ENCODE peak calls at places on chromosomes 13 and 19, in eight cellular contexts. Y, S, W, O, B, D, R and M are unnamed samples.
A peak's percentile ranks its signal among the peaks of the same experiment; 100 is the strongest.

GRCh38 chr19:35545001-35545854 is at the start of gene TMEM147:
- DNase-seq in B (peak; percentile 42), W (peak; percentile 97), D (peak; percentile 87), Y (peak; percentile 33), R (peak; percentile 84), S (peak; percentile 98), O (peak; percentile 98), M (peak; percentile 98)

GRCh38 chr13:111510502-111511218 is 190.2 kb downstream of the TEX29 start:
- DNase-seq in B (no peak), R (no peak), D (no peak), S (no peak), Y (no peak), W (no peak), O (no peak), M (no peak)

GRCh38 chr19:5131866-5132561 is 163.1 kb downstream of the KDM4B start:
- DNase-seq in B (no peak), D (no peak), S (peak; percentile 71), R (peak; percentile 11), O (peak; percentile 77), W (no peak), Y (no peak), M (no peak)

GRCh38 chr13:90552702-90553101 is 794.8 kb upstream of the MIR17HG start:
- DNase-seq in D (no peak), O (no peak), S (no peak), Y (no peak), B (no peak), R (peak; percentile 10), W (no peak), M (no peak)

GRCh38 chr19:49591731-49592485 is 926 bp downstream of the PRR12 start:
- DNase-seq in B (no peak), W (peak; percentile 49), Y (no peak), D (peak; percentile 38), R (peak; percentile 47), S (peak; percentile 55), O (peak; percentile 68), M (peak; percentile 48)

GRCh38 chr13:24202215-24202614 is 41.7 kb downstream of the SPATA13 start:
- DNase-seq in R (no peak), Y (no peak), O (no peak), D (no peak), W (no peak), B (no peak), S (no peak), M (no peak)

GRCh38 chr19:46741447-46741846 is 4.4 kb upstream of the FKRP start:
- DNase-seq in Y (no peak), S (no peak), W (no peak), D (no peak), R (no peak), O (no peak), B (no peak), M (no peak)

GRCh38 chr19:19821366-19822147 is at the start of gene ZNF506:
- DNase-seq in W (peak; percentile 99), O (peak; percentile 86), Y (no peak), D (peak; percentile 98), B (peak; percentile 92), R (peak; percentile 84), S (peak; percentile 98), M (peak; percentile 75)

GRCh38 chr13:46778095-46778494 is 18.9 kb downstream of the ESD start:
- DNase-seq in S (no peak), O (no peak), D (no peak), W (no peak), R (peak; percentile 41), Y (no peak), B (no peak), M (no peak)

GRCh38 chr19:33376423-33376822 is 2.9 kb downstream of the CEBPG start:
- DNase-seq in B (peak; percentile 77), S (peak; percentile 70), Y (peak; percentile 64), R (peak; percentile 73), O (no peak), W (no peak), D (peak; percentile 81), M (no peak)

GRCh38 chr13:110006304-110006703 is 219.9 kb upstream of the IRS2 start:
- DNase-seq in S (no peak), W (no peak), B (peak; percentile 35), R (peak; percentile 93), D (no peak), Y (no peak), O (no peak), M (no peak)

GRCh38 chr19:19579533-19580361 is 38.7 kb downstream of the PBX4 start:
- DNase-seq in S (no peak), D (no peak), Y (no peak), R (no peak), W (no peak), O (no peak), B (no peak), M (no peak)

GRCh38 chr19:8902520-8902919 is 70.3 kb downstream of the MBD3L1 start:
- DNase-seq in Y (no peak), W (no peak), R (no peak), B (no peak), S (no peak), O (no peak), D (no peak), M (no peak)

GRCh38 chr19:4534836-4535658 is at the start of gene PLIN5:
- DNase-seq in B (no peak), O (no peak), R (no peak), W (peak; percentile 87), Y (no peak), D (peak; percentile 47), S (peak; percentile 85), M (peak; percentile 76)

GRCh38 chr13:49124693-49125304 is 95.3 kb upstream of the MLNR start:
- DNase-seq in O (no peak), D (no peak), Y (no peak), R (no peak), S (no peak), B (no peak), W (no peak), M (no peak)

GRCh38 chr13:46146898-46147297 is 35.1 kb downstream of the LCP1 start:
- DNase-seq in O (no peak), S (peak; percentile 52), B (no peak), Y (no peak), D (peak; percentile 39), R (peak; percentile 29), W (peak; percentile 48), M (no peak)

GRCh38 chr19:42033413-42033812 is 36.6 kb downstream of the GRIK5 start:
- DNase-seq in Y (no peak), D (no peak), O (no peak), W (no peak), B (no peak), S (no peak), R (no peak), M (no peak)

DNA sequence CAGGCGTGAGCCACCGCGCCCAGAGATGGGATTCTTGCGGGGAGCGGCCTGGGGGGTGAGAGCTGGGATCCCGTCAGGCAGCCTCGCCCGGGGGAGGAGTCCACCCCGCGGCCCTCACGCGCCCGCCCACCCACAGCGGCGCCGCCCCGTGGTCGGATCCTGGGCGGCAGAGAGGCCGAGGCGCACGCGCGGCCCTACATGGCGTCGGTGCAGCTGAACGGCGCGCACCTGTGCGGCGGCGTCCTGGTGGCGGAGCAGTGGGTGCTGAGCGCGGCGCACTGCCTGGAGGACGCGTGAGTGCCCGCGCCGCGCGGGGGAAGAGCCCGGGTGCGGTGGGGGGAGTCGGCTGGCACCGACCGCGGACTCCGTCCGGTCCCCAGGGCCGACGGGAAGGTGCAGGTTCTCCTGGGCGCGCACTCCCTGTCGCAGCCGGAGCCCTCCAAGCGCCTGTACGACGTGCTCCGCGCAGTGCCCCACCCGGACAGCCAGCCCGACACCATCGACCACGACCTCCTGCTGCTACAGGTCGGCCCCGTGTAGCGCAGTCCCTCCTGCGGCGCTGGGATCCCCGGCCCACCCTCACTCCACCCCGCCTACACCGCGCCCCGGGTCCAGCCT is 1.1 kb downstream of the CFD start:
- DNase-seq in O (peak; percentile 90), W (peak; percentile 71), Y (no peak), B (no peak), R (peak; percentile 61), D (peak; percentile 80), S (peak; percentile 93), M (peak; percentile 85)
- TF ChIP-seq CTCF in O (peak; percentile 6), W (peak; percentile 18), Y (peak; percentile 49), B (peak; percentile 10), R (no peak), D (no peak), S (peak; percentile 22), M (peak; percentile 35)

DNA sequence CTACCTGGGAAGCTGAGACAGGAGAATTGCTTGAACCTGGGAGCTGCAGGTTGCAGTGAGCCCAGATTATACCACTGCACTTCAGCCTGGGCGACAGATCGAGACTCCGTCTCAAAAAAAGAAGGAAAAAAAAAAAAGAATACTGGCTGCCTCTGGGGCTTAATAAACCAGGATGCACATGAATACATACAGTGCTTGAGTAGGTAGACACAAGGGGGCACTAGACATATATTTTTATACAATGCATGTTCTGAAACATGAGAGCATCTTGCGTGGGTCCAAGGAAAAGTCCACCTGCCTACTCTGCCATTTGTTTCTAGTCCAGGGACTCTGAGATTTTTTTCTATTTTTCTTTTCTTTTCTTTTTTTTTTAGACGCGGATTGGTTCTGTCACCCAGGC is 31.2 kb downstream of the KEAP1 start:
- DNase-seq in D (peak; percentile 56), O (no peak), W (peak; percentile 29), S (peak; percentile 58), R (peak; percentile 28), Y (no peak), B (no peak), M (no peak)
- TF ChIP-seq CTCF in D (peak; percentile 48), O (peak; percentile 50), W (peak; percentile 48), S (peak; percentile 45), R (peak; percentile 44), Y (no peak), B (peak; percentile 42), M (peak; percentile 44)

DNA sequence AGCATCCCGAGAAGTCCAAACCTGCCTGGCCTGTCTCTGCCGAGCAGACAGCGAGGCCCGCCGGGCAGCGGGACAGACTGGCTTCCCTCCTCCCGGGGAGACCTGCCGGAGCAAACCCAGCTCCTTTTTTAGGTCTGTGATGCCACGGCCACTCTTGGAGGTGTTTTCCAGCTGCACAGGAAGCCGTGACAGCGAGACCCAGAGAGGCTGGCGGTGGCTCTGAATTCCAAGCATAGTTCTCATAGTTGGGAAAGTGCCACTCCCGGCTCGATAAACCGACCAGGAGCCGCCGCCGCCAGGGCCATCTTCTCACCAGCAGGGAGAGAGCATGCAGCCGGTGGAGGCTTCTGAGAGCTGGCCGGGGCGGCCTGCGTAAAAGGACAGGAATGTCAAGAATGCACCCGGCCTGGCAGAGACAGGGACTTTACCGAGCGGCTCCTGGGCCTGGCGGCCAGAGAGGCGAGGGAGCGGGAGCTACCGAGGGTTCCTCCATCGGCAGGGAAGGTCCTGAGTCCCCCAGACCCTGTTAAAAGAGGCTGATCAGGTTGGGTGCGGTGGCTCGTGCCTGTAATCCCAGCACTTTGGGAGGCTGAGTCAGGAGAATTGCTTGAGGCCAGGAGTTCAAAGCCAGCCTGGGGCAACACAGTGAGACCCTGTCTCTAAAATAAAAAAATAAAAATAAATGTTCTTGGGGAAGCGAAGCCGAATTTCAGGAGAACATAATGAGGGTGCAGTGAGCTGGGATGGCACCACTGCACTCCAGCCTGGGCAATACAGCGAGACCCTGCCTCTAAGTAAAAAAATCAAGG is 64.9 kb downstream of the GADD45B start:
- DNase-seq in B (peak; percentile 97), W (peak; percentile 97), O (no peak), R (peak; percentile 94), Y (no peak), S (peak; percentile 96), D (peak; percentile 92), M (no peak)
- TF ChIP-seq CTCF in B (peak; percentile 30), W (peak; percentile 32), O (no peak), R (peak; percentile 6), Y (no peak), S (no peak), D (peak; percentile 31), M (no peak)

DNA sequence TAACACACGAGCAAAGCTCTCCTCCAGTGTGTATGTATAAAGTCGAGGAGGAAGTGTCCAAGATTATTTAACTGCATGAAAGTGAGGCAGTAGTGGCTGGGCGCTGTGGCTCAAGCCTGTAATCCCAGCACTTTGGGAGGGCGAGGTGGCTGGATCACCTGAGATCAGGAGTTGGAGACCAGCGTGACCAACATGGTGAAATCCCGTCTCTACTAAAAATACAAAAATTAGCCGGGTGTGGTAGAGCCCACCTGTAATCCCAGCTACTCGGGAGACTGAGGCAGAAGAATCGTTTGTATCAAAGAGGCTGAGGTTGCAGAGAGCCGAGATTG is 1.2 kb upstream of the ZNF20 start:
- DNase-seq in B (no peak), R (no peak), Y (no peak), W (no peak), S (no peak), O (no peak), D (no peak), M (no peak)
- TF ChIP-seq CTCF in B (no peak), R (no peak), Y (peak; percentile 50), W (no peak), S (no peak), O (peak; percentile 64), D (no peak), M (no peak)